ENCODE peak calls at places on chromosome 1, in nine cellular contexts. D, W, M, P, U, X, Z, C and V are unnamed samples.

GRCh38 chr1:153374077-153374476 is 1.3 kb downstream of the S100A12 start:
- DNase-seq in D (no peak), W (no peak), M (no peak), P (no peak), U (no peak), X (peak; percentile 55), Z (no peak), C (no peak), V (no peak)

GRCh38 chr1:41823453-41823852 is 95.3 kb downstream of the HIVEP3 start:
- DNase-seq in D (peak; percentile 29), W (no peak), M (no peak), P (no peak), U (no peak), X (peak; percentile 51), Z (no peak), C (peak; percentile 86), V (peak; percentile 44)

GRCh38 chr1:8373547-8374270 is 55.8 kb downstream of the SLC45A1 start:
- DNase-seq in D (peak; percentile 80), W (no peak), M (peak; percentile 21), P (no peak), U (peak; percentile 73), X (peak; percentile 81), Z (no peak), C (peak; percentile 42), V (peak; percentile 70)

GRCh38 chr1:85321237-85321964 is 45.0 kb upstream of the BCL10 start:
- DNase-seq in D (no peak), W (peak; percentile 31), M (no peak), P (no peak), U (no peak), X (no peak), Z (no peak), C (no peak), V (no peak)

GRCh38 chr1:208009303-208009702 is 98.4 kb upstream of the CD34 start:
- DNase-seq in D (no peak), W (no peak), M (no peak), P (no peak), U (no peak), X (no peak), Z (no peak), C (no peak), V (no peak)

GRCh38 chr1:116404699-116405098 is 31.7 kb downstream of the ATP1A1 start:
- DNase-seq in D (no peak), W (no peak), M (no peak), P (no peak), U (no peak), X (no peak), Z (no peak), C (no peak), V (no peak)

GRCh38 chr1:109312978-109313775 is 6.4 kb upstream of the MYBPHL start:
- DNase-seq in D (no peak), W (no peak), M (peak; percentile 68), P (peak; percentile 88), U (no peak), X (peak; percentile 60), Z (no peak), C (no peak), V (no peak)

GRCh38 chr1:52556641-52557360 is 3.9 kb upstream of the TUT4 start:
- DNase-seq in D (no peak), W (no peak), M (no peak), P (no peak), U (no peak), X (no peak), Z (no peak), C (no peak), V (no peak)

GRCh38 chr1:85628791-85629531 is 48.4 kb downstream of the CCN1 start:
- DNase-seq in D (peak; percentile 77), W (no peak), M (no peak), P (no peak), U (no peak), X (peak; percentile 69), Z (no peak), C (no peak), V (peak; percentile 92)

GRCh38 chr1:203325418-203326091 is 20.2 kb downstream of the BTG2 start:
- DNase-seq in D (no peak), W (no peak), M (peak; percentile 71), P (peak; percentile 53), U (no peak), X (peak; percentile 67), Z (peak; percentile 89), C (no peak), V (peak; percentile 29)